ENCODE peak calls at places on chromosomes 1 and 21, in six cellular contexts. One of them, this sample, is unnamed.

GRCh38 chr1:23544444-23545389 is 13.7 kb upstream of the E2F2 start:
- DNase-seq in GM03348: peak; percentile 79
- DNase-seq in upper lobe of right lung: peak; percentile 80
- DNase-seq in HuH-7.5: no peak
- DNase-seq in T-cell: peak; percentile 32
- DNase-seq in mesenteric fat pad: no peak
- DNase-seq in this sample: peak; percentile 85

GRCh38 chr1:98323396-98323795 is 338.1 kb upstream of the SNX7 start:
- DNase-seq in T-cell: no peak
- DNase-seq in upper lobe of right lung: no peak
- DNase-seq in mesenteric fat pad: no peak
- DNase-seq in GM03348: peak; percentile 73
- DNase-seq in HuH-7.5: no peak
- DNase-seq in this sample: no peak

GRCh38 chr1:113982955-113983742 is 3.9 kb downstream of the OLFML3 start:
- DNase-seq in GM03348: no peak
- DNase-seq in HuH-7.5: no peak
- DNase-seq in T-cell: no peak
- DNase-seq in upper lobe of right lung: no peak
- DNase-seq in mesenteric fat pad: no peak
- DNase-seq in this sample: no peak

GRCh38 chr1:181092056-181092455 is 3.6 kb downstream of the IER5 start:
- DNase-seq in mesenteric fat pad: no peak
- DNase-seq in GM03348: no peak
- DNase-seq in HuH-7.5: no peak
- DNase-seq in upper lobe of right lung: no peak
- DNase-seq in T-cell: no peak
- DNase-seq in this sample: no peak

GRCh38 chr1:100575406-100575805 is 37.5 kb downstream of the GPR88 start:
- DNase-seq in mesenteric fat pad: no peak
- DNase-seq in upper lobe of right lung: no peak
- DNase-seq in HuH-7.5: no peak
- DNase-seq in GM03348: no peak
- DNase-seq in T-cell: no peak
- DNase-seq in this sample: no peak

GRCh38 chr1:17400725-17401341 is 28.8 kb downstream of the PADI6 start:
- DNase-seq in GM03348: no peak
- DNase-seq in HuH-7.5: no peak
- DNase-seq in T-cell: no peak
- DNase-seq in upper lobe of right lung: no peak
- DNase-seq in mesenteric fat pad: no peak
- DNase-seq in this sample: no peak

GRCh38 chr1:58618303-58618702 is 41.3 kb upstream of the TACSTD2 start:
- DNase-seq in HuH-7.5: no peak
- DNase-seq in upper lobe of right lung: no peak
- DNase-seq in GM03348: peak; percentile 92
- DNase-seq in mesenteric fat pad: no peak
- DNase-seq in T-cell: no peak
- DNase-seq in this sample: no peak

GRCh38 chr1:92961896-92962752 is 862 bp upstream of the DIPK1A start:
- DNase-seq in mesenteric fat pad: no peak
- DNase-seq in upper lobe of right lung: no peak
- DNase-seq in HuH-7.5: no peak
- DNase-seq in GM03348: peak; percentile 75
- DNase-seq in T-cell: peak; percentile 46
- DNase-seq in this sample: no peak

GRCh38 chr1:161197560-161198205 is 1.2 kb downstream of the ADAMTS4 start:
- DNase-seq in mesenteric fat pad: no peak
- DNase-seq in T-cell: no peak
- DNase-seq in GM03348: no peak
- DNase-seq in HuH-7.5: no peak
- DNase-seq in upper lobe of right lung: no peak
- DNase-seq in this sample: no peak

GRCh38 chr21:43323244-43324005 is 103.5 kb downstream of the SIK1 start:
- DNase-seq in HuH-7.5: no peak
- DNase-seq in T-cell: no peak
- DNase-seq in GM03348: no peak
- DNase-seq in upper lobe of right lung: peak; percentile 93
- DNase-seq in mesenteric fat pad: no peak
- DNase-seq in this sample: peak; percentile 88

GRCh38 chr1:219699870-219700269 is 87.0 kb upstream of the ZC3H11B start:
- DNase-seq in HuH-7.5: no peak
- DNase-seq in GM03348: no peak
- DNase-seq in mesenteric fat pad: no peak
- DNase-seq in upper lobe of right lung: no peak
- DNase-seq in T-cell: no peak
- DNase-seq in this sample: no peak

GRCh38 chr1:156154317-156154749 is 948 bp downstream of the SEMA4A start:
- DNase-seq in GM03348: no peak
- DNase-seq in HuH-7.5: no peak
- DNase-seq in mesenteric fat pad: no peak
- DNase-seq in T-cell: no peak
- DNase-seq in upper lobe of right lung: peak; percentile 80
- DNase-seq in this sample: peak; percentile 92

GRCh38 chr1:1927751-1928150 is 8.7 kb upstream of the TMEM52 start:
- DNase-seq in T-cell: no peak
- DNase-seq in GM03348: no peak
- DNase-seq in upper lobe of right lung: no peak
- DNase-seq in mesenteric fat pad: no peak
- DNase-seq in HuH-7.5: no peak
- DNase-seq in this sample: no peak

GRCh38 chr1:81424056-81424455 is 376.7 kb upstream of the ADGRL2 start:
- DNase-seq in GM03348: no peak
- DNase-seq in HuH-7.5: no peak
- DNase-seq in T-cell: no peak
- DNase-seq in mesenteric fat pad: no peak
- DNase-seq in upper lobe of right lung: no peak
- DNase-seq in this sample: no peak

GRCh38 chr1:76576876-76577817 is 290.1 kb upstream of the ST6GALNAC5 start:
- DNase-seq in upper lobe of right lung: no peak
- DNase-seq in mesenteric fat pad: no peak
- DNase-seq in HuH-7.5: no peak
- DNase-seq in GM03348: no peak
- DNase-seq in T-cell: no peak
- DNase-seq in this sample: no peak

GRCh38 chr1:155127672-155128468 is at the start of gene EFNA1:
- DNase-seq in mesenteric fat pad: no peak
- DNase-seq in HuH-7.5: peak; percentile 59
- DNase-seq in GM03348: peak; percentile 70
- DNase-seq in T-cell: no peak
- DNase-seq in upper lobe of right lung: peak; percentile 90
- DNase-seq in this sample: peak; percentile 81

GRCh38 chr1:21567241-21568005 is 58.2 kb downstream of the ALPL start:
- DNase-seq in upper lobe of right lung: no peak
- DNase-seq in T-cell: no peak
- DNase-seq in HuH-7.5: no peak
- DNase-seq in mesenteric fat pad: no peak
- DNase-seq in GM03348: peak; percentile 84
- DNase-seq in this sample: no peak

GRCh38 chr21:32965281-32965680 is 60.5 kb upstream of the OLIG2 start:
- DNase-seq in mesenteric fat pad: no peak
- DNase-seq in GM03348: no peak
- DNase-seq in T-cell: no peak
- DNase-seq in HuH-7.5: no peak
- DNase-seq in upper lobe of right lung: no peak
- DNase-seq in this sample: no peak

GRCh38 chr21:16840549-16840948 is 672.3 kb upstream of the CXADR start:
- DNase-seq in mesenteric fat pad: no peak
- DNase-seq in T-cell: no peak
- DNase-seq in GM03348: no peak
- DNase-seq in upper lobe of right lung: no peak
- DNase-seq in HuH-7.5: no peak
- DNase-seq in this sample: no peak

GRCh38 chr1:47192458-47193384 is 2.9 kb upstream of the PDZK1IP1 start:
- DNase-seq in mesenteric fat pad: peak; percentile 90
- DNase-seq in HuH-7.5: peak; percentile 67
- DNase-seq in T-cell: peak; percentile 8
- DNase-seq in GM03348: peak; percentile 88
- DNase-seq in upper lobe of right lung: peak; percentile 85
- DNase-seq in this sample: peak; percentile 86

GRCh38 chr21:42330380-42331336 is 15.4 kb upstream of the TFF3 start:
- DNase-seq in T-cell: no peak
- DNase-seq in GM03348: no peak
- DNase-seq in mesenteric fat pad: no peak
- DNase-seq in upper lobe of right lung: no peak
- DNase-seq in HuH-7.5: no peak
- DNase-seq in this sample: no peak

GRCh38 chr1:233446935-233447334 is 119.4 kb downstream of the MAP3K21 start:
- DNase-seq in GM03348: no peak
- DNase-seq in mesenteric fat pad: no peak
- DNase-seq in HuH-7.5: no peak
- DNase-seq in T-cell: no peak
- DNase-seq in upper lobe of right lung: no peak
- DNase-seq in this sample: no peak

GRCh38 chr1:213982814-213983588 is 4.8 kb upstream of the PROX1 start:
- DNase-seq in T-cell: no peak
- DNase-seq in HuH-7.5: peak; percentile 83
- DNase-seq in GM03348: no peak
- DNase-seq in mesenteric fat pad: no peak
- DNase-seq in upper lobe of right lung: no peak
- DNase-seq in this sample: no peak

GRCh38 chr1:185478878-185479277 is 161.8 kb upstream of the IVNS1ABP start:
- DNase-seq in HuH-7.5: no peak
- DNase-seq in GM03348: no peak
- DNase-seq in mesenteric fat pad: no peak
- DNase-seq in upper lobe of right lung: no peak
- DNase-seq in T-cell: no peak
- DNase-seq in this sample: no peak

GRCh38 chr1:81878538-81878937 is 77.8 kb downstream of the ADGRL2 start:
- DNase-seq in GM03348: no peak
- DNase-seq in HuH-7.5: no peak
- DNase-seq in upper lobe of right lung: no peak
- DNase-seq in T-cell: no peak
- DNase-seq in mesenteric fat pad: no peak
- DNase-seq in this sample: no peak

GRCh38 chr21:23463365-23463764 is 2143.9 kb downstream of the MRPL39 start:
- DNase-seq in GM03348: no peak
- DNase-seq in mesenteric fat pad: no peak
- DNase-seq in upper lobe of right lung: no peak
- DNase-seq in T-cell: no peak
- DNase-seq in HuH-7.5: no peak
- DNase-seq in this sample: no peak

GRCh38 chr1:26986658-26987057 is 6.8 kb upstream of the TRNP1 start:
- DNase-seq in upper lobe of right lung: no peak
- DNase-seq in GM03348: no peak
- DNase-seq in T-cell: no peak
- DNase-seq in mesenteric fat pad: no peak
- DNase-seq in HuH-7.5: no peak
- DNase-seq in this sample: no peak

GRCh38 chr1:107250169-107250568 is 109.3 kb downstream of the NTNG1 start:
- DNase-seq in T-cell: no peak
- DNase-seq in upper lobe of right lung: no peak
- DNase-seq in mesenteric fat pad: no peak
- DNase-seq in GM03348: no peak
- DNase-seq in HuH-7.5: no peak
- DNase-seq in this sample: no peak

GRCh38 chr1:96722161-96722908 is 751 bp downstream of the PTBP2 start:
- DNase-seq in mesenteric fat pad: no peak
- DNase-seq in HuH-7.5: peak; percentile 70
- DNase-seq in upper lobe of right lung: peak; percentile 82
- DNase-seq in GM03348: peak; percentile 87
- DNase-seq in T-cell: no peak
- DNase-seq in this sample: peak; percentile 88

GRCh38 chr1:154777151-154777550 is 92.9 kb downstream of the KCNN3 start:
- DNase-seq in T-cell: no peak
- DNase-seq in mesenteric fat pad: no peak
- DNase-seq in HuH-7.5: no peak
- DNase-seq in upper lobe of right lung: no peak
- DNase-seq in GM03348: no peak
- DNase-seq in this sample: no peak

GRCh38 chr21:16046625-16047340 is 317.0 kb downstream of the USP25 start:
- DNase-seq in T-cell: no peak
- DNase-seq in mesenteric fat pad: no peak
- DNase-seq in upper lobe of right lung: no peak
- DNase-seq in GM03348: peak; percentile 21
- DNase-seq in HuH-7.5: no peak
- DNase-seq in this sample: no peak

GRCh38 chr1:110524311-110525249 is 5.6 kb upstream of the KCNA10 start:
- DNase-seq in GM03348: peak; percentile 45
- DNase-seq in HuH-7.5: peak; percentile 29
- DNase-seq in T-cell: peak; percentile 10
- DNase-seq in mesenteric fat pad: no peak
- DNase-seq in upper lobe of right lung: no peak
- DNase-seq in this sample: no peak

This sample was measured in cardiac septum.